ENCODE peak calls at places on chromosome 1, in five cellular contexts. Y is fibroblast of mammary gland; S is ovary; J is activated naive CD8-positive, alpha-beta T cell treated with anti-CD3 and anti-CD28 coated beads for 36 hours; M is activated T-cell treated with anti-CD3 and anti-CD28 coated beads, Interleukin-2, amount 50 U/mL, for 72 hours. C is an unnamed sample.

GRCh38 chr1:55322842-55323241 is 107.7 kb upstream of the USP24 start:
- DNase-seq in Y (no peak), S (no peak), J (no peak), M (no peak), C (no peak)

GRCh38 chr1:76766381-76766780 is 100.9 kb upstream of the ST6GALNAC5 start:
- DNase-seq in Y (no peak), S (no peak), J (no peak), M (no peak), C (no peak)

GRCh38 chr1:212667223-212668139 is 32.2 kb downstream of the BATF3 start:
- DNase-seq in Y (peak), S (no peak), J (no peak), M (no peak), C (no peak)

GRCh38 chr1:56400526-56400925 is 178.8 kb downstream of the PLPP3 start:
- DNase-seq in Y (no peak), S (no peak), J (no peak), M (no peak), C (no peak)

GRCh38 chr1:86068126-86068805 is 88.3 kb downstream of the COL24A1 start:
- DNase-seq in Y (no peak), S (no peak), J (no peak), M (no peak), C (no peak)

GRCh38 chr1:235018161-235018560 is 110.5 kb downstream of the TOMM20 start:
- DNase-seq in Y (peak), S (no peak), J (no peak), M (no peak), C (no peak)

GRCh38 chr1:108050911-108051624 is 86.1 kb upstream of the VAV3 start:
- DNase-seq in Y (peak), S (no peak), J (no peak), M (no peak), C (no peak)

GRCh38 chr1:3430820-3431219 is 23.6 kb upstream of the ARHGEF16 start:
- DNase-seq in Y (no peak), S (no peak), J (no peak), M (no peak), C (no peak)

GRCh38 chr1:7536891-7537591 is 234.1 kb upstream of the VAMP3 start:
- DNase-seq in Y (no peak), S (no peak), J (no peak), M (no peak), C (no peak)

GRCh38 chr1:205247130-205247921 is 19.6 kb downstream of the TMCC2 start:
- DNase-seq in Y (no peak), S (peak), J (no peak), M (peak), C (no peak)

GRCh38 chr1:51946300-51946699 is 44.2 kb downstream of the RAB3B start:
- DNase-seq in Y (peak), S (no peak), J (no peak), M (no peak), C (no peak)

GRCh38 chr1:46705408-46705807 is 13.5 kb downstream of the EFCAB14 start:
- DNase-seq in Y (no peak), S (no peak), J (no peak), M (no peak), C (no peak)

GRCh38 chr1:29858646-29859045 is 622.3 kb downstream of the PTPRU start:
- DNase-seq in Y (no peak), S (no peak), J (no peak), M (no peak), C (no peak)

GRCh38 chr1:226702957-226703831 is 35.9 kb downstream of the ITPKB start:
- DNase-seq in Y (peak), S (peak), J (peak), M (peak), C (peak)

C was measured in natural killer cell treated with Interleukin-12 subunit alpha and Interleukin-12 subunit beta and Interleukin-15 and Interleukin-18, amount 100 ng/mL, for 72 hours.